ENCODE peak calls at places on chromosomes 6 and 20, in five cellular contexts. Q is retinal pigment epithelial cell, U is HCT116, P is cardiac muscle cell, R is PC-9. F is an unnamed sample.

GRCh38 chr20:10565191-10565921 is 108.4 kb downstream of the JAG1 start:
- DNase-seq in Q (no peak), U (no peak), P (peak; percentile 60), R (no peak), F (peak; percentile 79)

GRCh38 chr6:116424001-116424400 is 37.2 kb upstream of the CALHM6 start:
- DNase-seq in Q (no peak), U (no peak), P (no peak), R (no peak), F (peak; percentile 27)

GRCh38 chr20:18506744-18507143 is 996 bp upstream of the SEC23B start:
- DNase-seq in Q (no peak), U (no peak), P (no peak), R (no peak), F (no peak)

GRCh38 chr6:38509713-38510112 is 130.0 kb downstream of the BTBD9 start:
- DNase-seq in Q (peak; percentile 62), U (peak; percentile 59), P (no peak), R (peak; percentile 91), F (peak; percentile 49)

GRCh38 chr20:48676795-48677447 is 150.9 kb downstream of the PREX1 start:
- DNase-seq in Q (no peak), U (no peak), P (no peak), R (no peak), F (no peak)

GRCh38 chr6:110703906-110704594 is 111.2 kb downstream of the CDK19 start:
- DNase-seq in Q (no peak), U (no peak), P (no peak), R (peak; percentile 74), F (peak; percentile 43)

GRCh38 chr6:34836008-34836407 is 44.1 kb downstream of the BLTP3A start:
- DNase-seq in Q (no peak), U (no peak), P (no peak), R (no peak), F (no peak)

GRCh38 chr6:35443341-35444030 is 8.7 kb upstream of the FANCE start:
- DNase-seq in Q (no peak), U (no peak), P (no peak), R (no peak), F (no peak)

GRCh38 chr20:38617011-38617829 is 15.6 kb downstream of the ARHGAP40 start:
- DNase-seq in Q (no peak), U (no peak), P (no peak), R (peak; percentile 93), F (peak; percentile 71)

GRCh38 chr20:12171927-12172581 is 254.4 kb downstream of the BTBD3 start:
- DNase-seq in Q (no peak), U (no peak), P (peak; percentile 37), R (no peak), F (peak; percentile 6)

GRCh38 chr6:64520050-64520449 is 884.4 kb downstream of the PHF3 start:
- DNase-seq in Q (peak; percentile 93), U (no peak), P (no peak), R (peak; percentile 60), F (peak; percentile 89)

GRCh38 chr20:7967199-7967844 is 27.1 kb upstream of the HAO1 start:
- DNase-seq in Q (no peak), U (no peak), P (no peak), R (no peak), F (no peak)

GRCh38 chr6:67009818-67010217 is 1302.8 kb upstream of the EYS start:
- DNase-seq in Q (no peak), U (no peak), P (no peak), R (no peak), F (no peak)

GRCh38 chr6:91167846-91168245 is 581.0 kb upstream of the MAP3K7 start:
- DNase-seq in Q (no peak), U (no peak), P (no peak), R (no peak), F (no peak)

GRCh38 chr6:23213193-23213592 is 643.8 kb downstream of the HDGFL1 start:
- DNase-seq in Q (no peak), U (no peak), P (no peak), R (no peak), F (no peak)

GRCh38 chr20:34834459-34834893 is 9.0 kb upstream of the NCOA6 start:
- DNase-seq in Q (no peak), U (peak; percentile 21), P (peak; percentile 33), R (peak; percentile 52), F (no peak)

GRCh38 chr20:1417273-1417672 is 24.4 kb upstream of the FKBP1A start:
- DNase-seq in Q (peak; percentile 69), U (peak; percentile 38), P (no peak), R (peak; percentile 77), F (no peak)

GRCh38 chr6:152821525-152821924 is 70.9 kb downstream of the VIP start:
- DNase-seq in Q (no peak), U (peak; percentile 3), P (no peak), R (no peak), F (no peak)

GRCh38 chr20:62376112-62377063 is 9.3 kb upstream of the LAMA5 start:
- DNase-seq in Q (peak; percentile 90), U (no peak), P (peak; percentile 94), R (no peak), F (no peak)

GRCh38 chr20:18191336-18191735 is 53.7 kb downstream of the KAT14 start:
- DNase-seq in Q (no peak), U (no peak), P (no peak), R (no peak), F (no peak)

GRCh38 chr6:148422085-148422484 is 79.4 kb downstream of the SASH1 start:
- DNase-seq in Q (peak; percentile 73), U (no peak), P (no peak), R (no peak), F (peak; percentile 95)

GRCh38 chr6:170368544-170368943 is 62.0 kb downstream of the FAM120B start:
- DNase-seq in Q (no peak), U (no peak), P (no peak), R (no peak), F (no peak)

GRCh38 chr6:12415980-12416598 is 125.9 kb downstream of the EDN1 start:
- DNase-seq in Q (no peak), U (no peak), P (no peak), R (no peak), F (no peak)

GRCh38 chr20:50630578-50631263 is 60.6 kb downstream of the RIPOR3 start:
- DNase-seq in Q (no peak), U (no peak), P (no peak), R (no peak), F (no peak)

GRCh38 chr20:55160996-55161395 is 685.6 kb downstream of the DOK5 start:
- DNase-seq in Q (no peak), U (no peak), P (no peak), R (no peak), F (peak; percentile 32)

GRCh38 chr6:26327450-26328264 is 37.3 kb upstream of the BTN3A2 start:
- DNase-seq in Q (no peak), U (peak; percentile 89), P (no peak), R (peak; percentile 77), F (no peak)

GRCh38 chr6:85403331-85404015 is 46.4 kb upstream of the NT5E start:
- DNase-seq in Q (peak; percentile 76), U (no peak), P (no peak), R (peak; percentile 68), F (peak; percentile 84)

GRCh38 chr6:126926926-126927325 is 191.5 kb upstream of the RSPO3 start:
- DNase-seq in Q (no peak), U (no peak), P (peak; percentile 44), R (no peak), F (no peak)

DNA sequence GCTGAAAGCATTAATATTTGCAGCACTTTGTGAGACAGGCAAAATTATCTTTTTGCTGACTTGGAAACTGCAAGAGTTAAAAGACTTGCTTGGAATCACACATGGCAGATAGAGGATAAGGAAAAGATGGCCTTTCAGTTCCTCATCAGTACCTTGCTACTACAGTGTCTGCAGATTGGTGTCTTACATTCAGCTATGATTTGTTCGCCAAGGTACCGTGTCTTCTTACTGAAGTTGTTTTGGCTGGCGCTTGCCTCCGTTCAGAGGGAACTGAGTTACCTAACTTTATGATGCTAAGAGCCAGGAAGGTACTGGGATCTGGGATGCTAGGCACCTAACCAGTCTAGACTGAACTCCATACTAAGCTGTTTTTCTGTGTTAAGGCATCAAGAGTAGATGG is 2.3 kb downstream of the WTAP start:
- DNase-seq in Q (no peak), U (no peak), P (peak; percentile 5), R (no peak), F (no peak)
- H3K4me3 ChIP-seq in Q (peak overlapping the region; percentile 79), U (peak overlapping the region; percentile 81), P (peak overlapping the region; percentile 69), R (peak overlapping the region; percentile 69), F (peak overlapping the region; percentile 83)

GRCh38 chr6:31395832-31396231 is 7.6 kb upstream of the MICA start:
- DNase-seq in Q (no peak), U (no peak), P (no peak), R (no peak), F (no peak)
- TF ChIP-seq CTCF in Q (no peak), U (no peak), P (no peak), R (no peak), F (no peak)

GRCh38 chr20:57482148-57482547 is 42.8 kb downstream of the CTCFL start:
- DNase-seq in Q (no peak), U (no peak), P (no peak), R (no peak), F (no peak)

GRCh38 chr20:57483287-57484050 is 41.5 kb downstream of the CTCFL start:
- DNase-seq in Q (no peak), U (no peak), P (no peak), R (no peak), F (no peak)

GRCh38 chr20:57484772-57485171 is 40.2 kb downstream of the CTCFL start:
- DNase-seq in Q (no peak), U (no peak), P (no peak), R (no peak), F (no peak)

GRCh38 chr20:57482796-57483195 is 42.1 kb downstream of the CTCFL start:
- DNase-seq in Q (no peak), U (no peak), P (no peak), R (no peak), F (no peak)

DNA sequence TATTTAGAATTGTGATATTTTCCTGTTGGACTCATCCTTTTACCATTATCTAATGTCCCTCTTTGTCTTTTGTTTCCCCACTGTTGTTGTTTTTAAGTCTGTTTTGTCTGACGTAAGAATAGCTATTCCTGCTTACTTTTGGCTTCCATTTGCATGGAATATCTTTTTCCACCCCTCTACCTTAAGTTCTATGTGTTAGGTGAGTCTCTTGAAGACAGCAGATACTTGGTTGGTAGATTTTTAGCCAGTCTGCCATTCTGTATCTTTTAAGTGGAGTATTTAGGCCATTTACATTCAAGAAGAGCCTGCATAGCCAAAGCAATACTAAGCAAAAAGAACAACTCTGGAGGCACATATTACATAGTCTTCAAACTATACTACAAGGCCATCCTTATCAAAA is 39.2 kb downstream of the CTCFL start:
- DNase-seq in Q (no peak), U (no peak), P (no peak), R (no peak), F (no peak)
- H3K4me3 ChIP-seq in Q (no peak overlapping the region), U (no peak overlapping the region), P (no peak overlapping the region), R (no peak overlapping the region), F (no peak overlapping the region)

DNA sequence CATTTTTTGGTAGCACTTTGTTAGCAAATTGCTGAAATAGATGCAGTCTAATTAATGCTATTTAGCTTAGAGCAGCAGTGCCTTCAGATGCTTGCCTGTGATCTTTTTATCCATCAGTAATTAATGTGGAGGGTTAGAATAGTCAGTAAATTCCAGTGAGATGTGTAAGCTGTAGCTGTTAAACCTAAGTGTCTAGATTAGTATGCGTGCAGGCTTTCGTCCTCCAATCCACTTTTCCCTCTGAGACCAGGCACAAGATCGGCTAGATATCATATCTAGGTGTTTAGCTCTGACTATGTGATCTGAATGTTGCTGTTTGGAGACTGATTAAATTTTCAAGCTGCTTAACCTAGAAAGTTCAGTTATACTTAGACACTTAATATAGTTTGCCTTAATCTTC is 41.1 kb downstream of the XRN2 start:
- DNase-seq in Q (no peak), U (no peak), P (no peak), R (no peak), F (no peak)
- TF ChIP-seq CTCF in Q (no peak), U (no peak), P (no peak), R (no peak), F (no peak)

GRCh38 chr6:71599366-71599765 is 287.0 kb upstream of the RIMS1 start:
- DNase-seq in Q (no peak), U (no peak), P (no peak), R (no peak), F (no peak)

GRCh38 chr6:71602385-71602949 is 283.9 kb upstream of the RIMS1 start:
- DNase-seq in Q (peak; percentile 51), U (no peak), P (no peak), R (peak; percentile 80), F (peak; percentile 56)
- H3K4me3 ChIP-seq in Q (no peak overlapping the region), U (no peak overlapping the region), P (no peak overlapping the region), R (no peak overlapping the region), F (no peak overlapping the region)